ENCODE peak calls at places on chromosome 16, in seven cellular contexts. X is ovary, P is tibial nerve, Q is A549, J is heart left ventricle, M is IMR-90, H is transverse colon. E is an unnamed sample.

GRCh38 chr16:12971216-12971615 is 69.8 kb downstream of the SHISA9 start:
- DNase-seq in X (no peak), P (no peak), Q (peak; percentile 15), J (no peak), M (no peak), H (no peak), E (no peak)

GRCh38 chr16:81516478-81517149 is 72.0 kb downstream of the CMIP start:
- DNase-seq in X (no peak), P (no peak), Q (no peak), J (no peak), M (no peak), H (no peak), E (no peak)

GRCh38 chr16:68073902-68074760 is 11.0 kb upstream of the NFATC3 start:
- DNase-seq in X (no peak), P (no peak), Q (no peak), J (no peak), M (no peak), H (no peak), E (no peak)

GRCh38 chr16:57534881-57535658 is 1.3 kb downstream of the CCDC102A start:
- DNase-seq in X (peak; percentile 68), P (no peak), Q (no peak), J (no peak), M (no peak), H (no peak), E (peak; percentile 32)

GRCh38 chr16:4426021-4426684 is 485 bp downstream of the DNAJA3 start:
- DNase-seq in X (no peak), P (no peak), Q (peak; percentile 18), J (no peak), M (no peak), H (no peak), E (no peak)

GRCh38 chr16:49158029-49158642 is 123.5 kb downstream of the CBLN1 start:
- DNase-seq in X (no peak), P (no peak), Q (peak; percentile 2), J (no peak), M (peak; percentile 33), H (peak; percentile 26), E (no peak)

GRCh38 chr16:70407811-70408274 is 31.1 kb downstream of the ST3GAL2 start:
- DNase-seq in X (no peak), P (no peak), Q (no peak), J (no peak), M (no peak), H (no peak), E (no peak)

GRCh38 chr16:69925311-69925710 is 25.8 kb upstream of the CLEC18A start:
- DNase-seq in X (peak; percentile 59), P (no peak), Q (no peak), J (no peak), M (no peak), H (no peak), E (no peak)

GRCh38 chr16:2296662-2297505 is 29.0 kb upstream of the RNPS1 start:
- DNase-seq in X (peak; percentile 72), P (no peak), Q (peak; percentile 22), J (no peak), M (no peak), H (no peak), E (peak; percentile 66)

GRCh38 chr16:27316038-27316680 is 2.4 kb downstream of the IL4R start:
- DNase-seq in X (no peak), P (no peak), Q (no peak), J (no peak), M (no peak), H (no peak), E (no peak)
- H3K4me1 ChIP-seq in X (peaks cover 5% of the 10 kb centered on the region), P (no peaks in the 10 kb centered on the region), Q (peaks cover 35% of the 10 kb centered on the region), J (peaks cover 36% of the 10 kb centered on the region), M (peaks cover 34% of the 10 kb centered on the region), H (peaks cover 74% of the 10 kb centered on the region), E (peaks cover 45% of the 10 kb centered on the region)

GRCh38 chr16:17367932-17368331 is 102.8 kb downstream of the XYLT1 start:
- DNase-seq in X (peak; percentile 45), P (no peak), Q (peak; percentile 21), J (no peak), M (peak; percentile 61), H (peak; percentile 41), E (peak; percentile 57)
- H3K4me3 ChIP-seq in X (no peak overlapping the region), P (no peak overlapping the region), Q (no peak overlapping the region), J (no peak overlapping the region), M (no peak overlapping the region), H (no peak overlapping the region), E (no peak overlapping the region)

GRCh38 chr16:66899945-66900688 is 18.6 kb downstream of the CDH16 start:
- DNase-seq in X (peak; percentile 95), P (peak; percentile 65), Q (peak; percentile 54), J (peak; percentile 89), M (peak; percentile 79), H (peak; percentile 86), E (peak; percentile 93)
- TF ChIP-seq POLR2A in X (no peak), P (no peak), Q (no peak), J (no peak), M (no peak), H (peak; percentile 36), E (peak; percentile 47)

GRCh38 chr16:88700322-88700635 is 5.9 kb downstream of the RNF166 start:
- DNase-seq in X (no peak), P (no peak), Q (no peak), J (no peak), M (no peak), H (no peak), E (no peak)

GRCh38 chr16:88699180-88699579 is 7.0 kb downstream of the RNF166 start:
- DNase-seq in X (no peak), P (no peak), Q (no peak), J (no peak), M (no peak), H (no peak), E (no peak)

GRCh38 chr16:88702364-88703210 is 3.6 kb downstream of the RNF166 start:
- DNase-seq in X (no peak), P (no peak), Q (no peak), J (no peak), M (no peak), H (no peak), E (no peak)

GRCh38 chr16:88701541-88702363 is 4.5 kb downstream of the RNF166 start:
- DNase-seq in X (no peak), P (no peak), Q (no peak), J (no peak), M (no peak), H (no peak), E (no peak)

GRCh38 chr16:88700636-88701482 is 5.3 kb downstream of the RNF166 start:
- DNase-seq in X (peak; percentile 74), P (peak; percentile 74), Q (no peak), J (peak; percentile 96), M (peak; percentile 90), H (peak; percentile 93), E (peak; percentile 54)
- H3K4me1 ChIP-seq in X (peaks cover 5% of the 10 kb centered on the region), P (no peaks in the 10 kb centered on the region), Q (peaks cover 7% of the 10 kb centered on the region), J (peaks cover 57% of the 10 kb centered on the region), M (peaks cover 14% of the 10 kb centered on the region), H (peaks cover 27% of the 10 kb centered on the region), E (peaks cover 23% of the 10 kb centered on the region)